ENCODE peak calls at places on chromosome 11, in six cellular contexts. E is NCI-H1092 treated with DMSO at 0.1 percent for 48 hours; Z is SHP77; P is HFF-Myc; W is HAP-1; J is CD8-positive, alpha-beta memory T cell. Y is an unnamed sample.

GRCh38 chr11:17687946-17688670 is 31.3 kb upstream of the MYOD1 start:
- DNase-seq in W (no peak), P (no peak), Z (no peak), J (no peak), E (no peak), Y (no peak)

GRCh38 chr11:75765116-75765515 is 3.5 kb upstream of the DGAT2 start:
- DNase-seq in W (no peak), E (no peak), J (no peak), P (no peak), Z (no peak), Y (no peak)

GRCh38 chr11:43316451-43316850 is 4.7 kb downstream of the API5 start:
- DNase-seq in J (no peak), P (no peak), W (no peak), E (no peak), Z (no peak), Y (no peak)

GRCh38 chr11:40273192-40273732 is 1186.2 kb downstream of the LRRC4C start:
- DNase-seq in W (no peak), P (no peak), E (no peak), J (no peak), Z (no peak), Y (peak)

GRCh38 chr11:59865031-59865430 is 1.3 kb downstream of the TCN1 start:
- DNase-seq in Z (no peak), E (no peak), J (no peak), W (no peak), P (no peak), Y (no peak)

GRCh38 chr11:75777461-75778110 is 9.0 kb downstream of the DGAT2 start:
- DNase-seq in E (no peak), W (no peak), P (no peak), J (no peak), Z (no peak), Y (no peak)

GRCh38 chr11:96486890-96487633 is 97.2 kb downstream of the JRKL start:
- DNase-seq in E (no peak), Z (peak), J (no peak), W (peak), P (no peak), Y (peak)

GRCh38 chr11:57348636-57349323 is 10.6 kb downstream of the P2RX3 start:
- DNase-seq in Z (no peak), J (no peak), W (no peak), E (no peak), P (no peak), Y (no peak)

GRCh38 chr11:90908074-90908473 is 685.2 kb upstream of the CHORDC1 start:
- DNase-seq in P (no peak), Z (no peak), W (no peak), E (no peak), J (no peak), Y (peak)

GRCh38 chr11:7904910-7905309 is 26.2 kb downstream of the OR10A6 start:
- DNase-seq in Z (no peak), W (no peak), P (no peak), E (no peak), J (no peak), Y (no peak)

GRCh38 chr11:65640483-65641207 is 2.7 kb downstream of the SIPA1 start:
- DNase-seq in P (no peak), E (no peak), Z (no peak), J (peak), W (no peak), Y (no peak)

GRCh38 chr11:63888170-63889086 is 28.5 kb downstream of the RCOR2 start:
- DNase-seq in W (peak), E (peak), P (no peak), J (peak), Z (peak), Y (peak)

GRCh38 chr11:119307219-119307618 is 9.7 kb downstream of the MCAM start:
- DNase-seq in Z (no peak), P (no peak), J (no peak), E (peak), W (no peak), Y (peak)

GRCh38 chr11:1780700-1781592 is 17.2 kb upstream of the CTSD start:
- DNase-seq in Z (no peak), P (no peak), E (no peak), W (no peak), J (no peak), Y (peak)

GRCh38 chr11:12845739-12846358 is 163.3 kb upstream of the RASSF10 start:
- DNase-seq in Z (peak), W (peak), E (peak), J (no peak), P (peak), Y (peak)

GRCh38 chr11:107549253-107549953 is 16.1 kb downstream of the ALKBH8 start:
- DNase-seq in P (peak), J (peak), W (peak), E (no peak), Z (peak), Y (peak)

GRCh38 chr11:85721191-85721590 is 35.2 kb upstream of the CCDC89 start:
- DNase-seq in P (peak), W (no peak), Z (no peak), J (no peak), E (no peak), Y (no peak)

GRCh38 chr11:94938399-94939055 is 34.8 kb downstream of the CWC15 start:
- DNase-seq in E (peak), Z (peak), J (no peak), W (no peak), P (no peak), Y (peak)

GRCh38 chr11:43837879-43838278 is 42.8 kb upstream of the ALKBH3 start:
- DNase-seq in Z (no peak), J (no peak), W (no peak), E (no peak), P (no peak), Y (no peak)

GRCh38 chr11:119421941-119422504 is 949 bp downstream of the THY1 start:
- DNase-seq in Z (no peak), E (peak), P (no peak), W (peak), J (no peak), Y (peak)

GRCh38 chr11:134038897-134039470 is 29.9 kb upstream of the JAM3 start:
- DNase-seq in P (no peak), E (no peak), Z (peak), J (no peak), W (no peak), Y (no peak)

GRCh38 chr11:27558401-27558800 is 51.8 kb upstream of the LIN7C start:
- DNase-seq in E (no peak), J (no peak), Z (no peak), W (no peak), P (no peak), Y (no peak)

GRCh38 chr11:69879734-69880005 is 60.5 kb upstream of the FGF3 start:
- DNase-seq in E (no peak), Z (no peak), J (no peak), P (no peak), W (no peak), Y (no peak)

GRCh38 chr11:88174627-88175003 is 628 bp downstream of the RAB38 start:
- DNase-seq in P (peak), J (peak), Z (no peak), E (peak), W (peak), Y (peak)

GRCh38 chr11:64969209-64969608 is 2.7 kb downstream of the MAJIN start:
- DNase-seq in J (no peak), Z (no peak), E (no peak), W (no peak), P (peak), Y (peak)

Y was measured in NCI-H69.